ENCODE peak calls at places on chromosome 3, in seven cellular contexts. H, O, U, R, G, M and C are unnamed samples.

GRCh38 chr3:63753995-63754394 is 65.1 kb upstream of the C3orf49 start:
- DNase-seq in H (no peak), U (no peak), O (no peak), M (no peak), R (no peak), G (no peak), C (no peak)

GRCh38 chr3:193656445-193656844 is 63.4 kb downstream of the OPA1 start:
- DNase-seq in G (no peak), R (no peak), O (no peak), U (no peak), M (no peak), H (peak), C (no peak)

GRCh38 chr3:67094769-67095168 is 96.7 kb downstream of the KBTBD8 start:
- DNase-seq in M (no peak), H (no peak), G (no peak), O (no peak), R (no peak), U (no peak), C (no peak)

GRCh38 chr3:118636841-118637240 is 397.8 kb downstream of the IGSF11 start:
- DNase-seq in H (peak), G (no peak), U (no peak), M (peak), R (no peak), O (no peak), C (no peak)

GRCh38 chr3:136657526-136657925 is 94.7 kb downstream of the STAG1 start:
- DNase-seq in M (no peak), G (no peak), U (no peak), H (no peak), R (no peak), O (no peak), C (no peak)

GRCh38 chr3:171415070-171415469 is 45.1 kb downstream of the TNIK start:
- DNase-seq in R (no peak), O (no peak), H (no peak), G (no peak), U (no peak), M (no peak), C (no peak)

GRCh38 chr3:14397940-14398800 is 4.2 kb upstream of the SLC6A6 start:
- DNase-seq in H (no peak), M (no peak), R (no peak), U (no peak), O (no peak), G (no peak), C (no peak)

GRCh38 chr3:107264888-107265287 is 112.4 kb upstream of the CCDC54 start:
- DNase-seq in G (no peak), O (no peak), R (no peak), M (no peak), H (no peak), U (no peak), C (no peak)

GRCh38 chr3:172680684-172681083 is 30.2 kb downstream of the NCEH1 start:
- DNase-seq in U (no peak), G (no peak), H (peak), O (no peak), M (no peak), R (no peak), C (peak)

GRCh38 chr3:122629763-122630162 is 50.9 kb upstream of the PARP14 start:
- DNase-seq in H (no peak), R (no peak), O (no peak), G (no peak), M (no peak), U (no peak), C (no peak)

GRCh38 chr3:47897954-47898353 is 95.0 kb downstream of the DHX30 start:
- DNase-seq in O (no peak), U (no peak), M (no peak), H (no peak), R (no peak), G (no peak), C (no peak)

GRCh38 chr3:196399485-196399945 is 32.7 kb downstream of the UBXN7 start:
- DNase-seq in R (no peak), U (no peak), O (no peak), G (no peak), H (peak), M (peak), C (no peak)

GRCh38 chr3:156834962-156835535 is 8.9 kb downstream of the LEKR1 start:
- DNase-seq in R (no peak), U (no peak), O (no peak), M (no peak), H (no peak), G (no peak), C (no peak)

GRCh38 chr3:128323206-128324081 is 143.2 kb downstream of the DNAJB8 start:
- DNase-seq in U (peak), H (no peak), M (no peak), G (no peak), R (no peak), O (no peak), C (peak)

GRCh38 chr3:47394140-47394855 is 13.5 kb downstream of the PTPN23 start:
- DNase-seq in H (no peak), G (no peak), R (no peak), M (no peak), O (peak), U (no peak), C (peak)

GRCh38 chr3:130746296-130747039 is at the start of gene PIK3R4:
- DNase-seq in G (peak), H (peak), U (peak), M (peak), O (peak), R (peak), C (peak)

GRCh38 chr3:155192957-155193746 is 100.3 kb downstream of the STRIT1 start:
- DNase-seq in U (no peak), H (no peak), O (no peak), G (no peak), R (no peak), M (no peak), C (no peak)

GRCh38 chr3:149371001-149371722 is 6.3 kb downstream of the TM4SF1 start:
- DNase-seq in G (no peak), O (no peak), H (no peak), U (no peak), M (peak), R (no peak), C (no peak)

GRCh38 chr3:79551997-79552396 is 215.8 kb downstream of the ROBO1 start:
- DNase-seq in M (peak), G (no peak), U (no peak), H (no peak), R (no peak), O (no peak), C (no peak)

GRCh38 chr3:160129459-160130061 is 95.7 kb upstream of the C3orf80 start:
- DNase-seq in G (no peak), R (no peak), H (no peak), M (peak), U (no peak), O (no peak), C (peak)

GRCh38 chr3:112132975-112133448 is at the start of gene GCSAM:
- DNase-seq in G (no peak), M (no peak), U (peak), H (no peak), O (peak), R (no peak), C (peak)

GRCh38 chr3:159765025-159765859 is 223.4 kb upstream of the IL12A start:
- DNase-seq in O (peak), H (no peak), M (peak), R (peak), U (peak), G (peak), C (peak)

GRCh38 chr3:18207232-18207631 is 217.9 kb downstream of the SATB1 start:
- DNase-seq in R (no peak), H (no peak), U (no peak), O (no peak), G (no peak), M (no peak), C (no peak)

GRCh38 chr3:136750922-136751258 is 1.3 kb downstream of the STAG1 start:
- DNase-seq in U (no peak), R (no peak), H (no peak), O (no peak), G (no peak), M (no peak), C (no peak)

GRCh38 chr3:115588201-115588600 is 35.1 kb upstream of the GAP43 start:
- DNase-seq in U (no peak), R (no peak), H (no peak), G (no peak), O (no peak), M (no peak), C (no peak)

GRCh38 chr3:56190906-56191305 is 277.4 kb downstream of the ERC2 start:
- DNase-seq in O (no peak), G (no peak), R (no peak), U (no peak), H (no peak), M (no peak), C (no peak)

GRCh38 chr3:52845157-52845556 is 10.3 kb upstream of the MUSTN1 start:
- DNase-seq in R (peak), O (peak), M (no peak), H (no peak), G (no peak), U (no peak), C (peak)

GRCh38 chr3:5321941-5322340 is 134.4 kb downstream of the EDEM1 start:
- DNase-seq in G (no peak), O (no peak), H (no peak), U (no peak), M (peak), R (no peak), C (no peak)

GRCh38 chr3:187044206-187044605 is 95.1 kb downstream of the RPL39L start:
- DNase-seq in H (no peak), U (no peak), R (no peak), M (no peak), G (no peak), O (no peak), C (no peak)

GRCh38 chr3:78204977-78205376 is 1165.1 kb downstream of the ROBO2 start:
- DNase-seq in M (no peak), H (no peak), G (peak), R (no peak), U (no peak), O (peak), C (no peak)

GRCh38 chr3:23202203-23202920 is 765 bp upstream of the UBE2E2 start:
- DNase-seq in H (peak), O (no peak), U (peak), R (no peak), G (no peak), M (peak), C (peak)

GRCh38 chr3:193977622-193978021 is 158.3 kb upstream of the HES1 start:
- DNase-seq in M (no peak), G (no peak), O (no peak), H (no peak), U (no peak), R (no peak), C (no peak)

GRCh38 chr3:59919581-59919980 is 869.8 kb upstream of the CFAP20DC start:
- DNase-seq in O (no peak), U (no peak), R (no peak), G (no peak), M (no peak), H (no peak), C (no peak)

GRCh38 chr3:42769477-42770131 is 3.4 kb downstream of the CCDC13 start:
- DNase-seq in R (no peak), U (no peak), H (no peak), M (no peak), G (no peak), O (no peak), C (no peak)

GRCh38 chr3:42771271-42771670 is 1.8 kb downstream of the CCDC13 start:
- DNase-seq in O (no peak), R (no peak), G (no peak), M (no peak), U (no peak), H (no peak), C (no peak)

GRCh38 chr3:42778644-42779043 is 5.6 kb upstream of the CCDC13 start:
- DNase-seq in M (no peak), U (no peak), G (no peak), R (peak), H (no peak), O (no peak), C (peak)

GRCh38 chr3:42773409-42773751 is 327 bp upstream of the CCDC13 start:
- DNase-seq in G (no peak), H (no peak), U (no peak), M (no peak), O (no peak), R (no peak), C (no peak)

DNA sequence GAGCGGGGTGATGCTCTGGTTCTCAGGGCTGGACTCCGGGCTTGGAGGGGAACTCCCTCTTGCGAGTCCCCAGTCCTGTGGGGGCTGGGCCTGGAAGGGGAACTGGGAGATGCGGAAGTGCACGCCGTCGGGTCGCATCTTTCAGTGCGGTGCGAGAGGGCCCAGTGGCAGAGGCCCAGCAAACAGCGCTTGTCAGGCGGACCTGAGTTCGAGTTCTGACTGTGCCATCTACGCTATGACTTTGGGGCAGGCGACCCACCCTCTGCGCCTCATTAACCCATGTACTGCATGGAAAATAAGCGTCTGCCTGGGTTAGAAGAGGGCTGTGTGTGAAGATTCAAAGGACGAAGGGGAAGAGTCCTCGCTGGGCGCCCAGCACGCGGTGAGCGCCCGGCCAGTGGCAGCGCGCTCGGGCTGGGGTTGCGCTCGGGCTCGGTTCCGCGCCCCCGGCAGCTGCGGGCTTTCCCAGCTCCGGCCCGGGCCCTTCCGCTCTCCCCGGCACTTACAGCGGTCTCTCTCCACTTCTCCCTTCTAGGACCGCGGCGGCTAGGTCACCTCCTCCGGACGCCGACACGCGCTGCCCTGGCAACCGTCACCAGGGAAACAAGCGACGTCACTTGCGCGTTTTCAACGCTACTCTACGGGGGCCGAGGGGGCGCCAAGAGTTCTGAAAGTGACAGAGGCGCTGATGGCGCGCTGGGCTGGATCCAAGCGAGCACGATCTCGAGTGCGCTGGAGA is at the start of gene CCDC13:
- DNase-seq in M (peak), R (peak), O (peak), U (peak), H (peak), G (peak), C (peak)
- TF ChIP-seq POLR2A in M (no peak), R (no peak), O (no peak), U (no peak), H (no peak), G (no peak), C (no peak)

GRCh38 chr3:141442421-141442820 is 44.4 kb upstream of the RASA2 start:
- DNase-seq in H (no peak), G (no peak), O (no peak), R (no peak), U (no peak), M (no peak), C (no peak)

GRCh38 chr3:141442914-141443313 is 43.9 kb upstream of the RASA2 start:
- DNase-seq in R (no peak), U (no peak), G (no peak), M (no peak), H (no peak), O (no peak), C (no peak)

GRCh38 chr3:141439589-141439988 is 47.2 kb upstream of the RASA2 start:
- DNase-seq in R (no peak), M (no peak), O (no peak), H (no peak), U (no peak), G (no peak), C (no peak)

GRCh38 chr3:141440942-141441341 is 45.9 kb upstream of the RASA2 start:
- DNase-seq in U (no peak), R (no peak), G (no peak), H (no peak), O (no peak), M (no peak), C (no peak)

DNA sequence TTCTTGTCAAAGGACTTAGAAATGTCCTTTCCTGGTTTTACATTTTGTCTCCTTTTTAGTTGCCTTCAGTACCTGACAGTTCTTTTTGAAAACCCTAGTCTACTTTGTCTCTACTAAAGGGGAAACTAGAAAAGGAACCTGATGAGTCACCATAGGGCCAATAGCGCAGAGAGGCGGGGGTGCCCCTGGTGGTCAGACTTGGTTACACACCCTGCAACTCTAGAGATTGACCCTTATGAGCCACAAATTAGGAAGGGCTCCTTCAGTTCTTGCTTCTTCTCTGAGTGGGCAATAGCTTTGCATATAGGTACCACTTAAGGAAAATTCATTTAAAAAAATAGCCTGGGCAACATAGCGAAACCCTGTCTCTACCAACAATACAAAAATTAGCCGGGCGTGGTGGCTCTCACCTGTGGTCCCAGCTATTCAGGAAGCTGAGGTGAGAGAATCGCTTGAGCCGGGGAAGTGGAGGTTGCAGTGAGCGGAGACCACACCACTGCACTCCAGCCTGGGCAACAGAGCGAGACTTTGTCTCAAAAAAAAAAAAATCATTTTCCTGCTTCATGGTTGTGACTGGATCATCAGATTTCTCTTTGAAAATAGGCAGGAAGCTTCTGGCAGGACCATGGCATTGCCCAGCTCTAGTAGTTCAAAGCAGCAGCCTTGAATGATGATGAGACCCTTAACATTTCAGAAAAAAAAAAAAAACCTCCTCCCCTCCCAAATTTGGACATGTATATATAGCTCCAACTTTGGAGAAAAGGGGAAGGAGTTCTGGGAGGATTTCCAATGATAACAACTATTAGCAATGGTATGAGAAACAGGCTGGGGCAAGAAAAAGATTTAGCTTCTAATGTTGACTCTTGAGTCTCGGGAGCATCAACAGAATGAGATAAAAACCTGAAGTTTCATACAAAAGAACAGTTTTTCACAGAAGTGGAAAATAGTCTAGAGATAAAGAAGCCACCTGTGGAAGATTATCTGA is 45.2 kb upstream of the RASA2 start:
- DNase-seq in M (peak), U (no peak), H (peak), G (peak), R (peak), O (peak), C (peak)
- TF ChIP-seq CTCF in M (peak), U (peak), H (peak), G (peak), R (peak), O (peak), C (peak)

DNA sequence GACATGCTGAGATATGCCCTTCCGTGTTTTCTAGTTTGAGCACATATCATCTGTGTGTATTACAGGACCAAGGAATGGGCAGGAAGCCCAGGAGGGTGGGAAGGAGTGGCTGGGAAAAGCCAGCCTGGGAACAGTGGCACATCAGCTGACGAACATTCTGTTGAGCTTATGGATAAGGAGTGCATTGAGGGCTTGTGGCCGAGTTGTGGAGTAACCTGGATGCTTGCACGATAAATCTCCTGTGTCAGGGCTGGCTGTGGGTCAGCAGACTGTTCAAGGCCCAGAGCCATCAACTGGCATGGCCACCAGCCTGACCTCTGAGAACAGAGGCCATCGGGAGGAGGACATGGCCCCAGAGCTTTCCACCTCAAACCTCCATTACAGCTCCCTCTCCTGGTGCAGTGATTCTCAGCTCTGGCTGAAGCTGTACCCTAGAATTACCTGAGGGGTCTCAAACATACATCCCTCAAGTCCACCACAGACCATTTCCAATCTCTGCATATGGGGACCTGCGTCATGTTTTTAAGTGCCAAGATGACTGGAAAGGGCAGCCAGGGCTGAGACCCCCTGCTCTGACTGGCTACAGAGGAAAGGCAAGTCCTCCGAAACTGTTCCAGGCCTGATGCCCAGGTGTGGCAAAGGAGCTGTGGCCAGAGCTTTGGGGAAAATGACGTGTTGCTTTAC is 4.8 kb upstream of the VILL start:
- DNase-seq in O (no peak), G (no peak), H (no peak), U (peak), R (no peak), M (no peak), C (no peak)
- TF ChIP-seq POLR2A in O (no peak), G (no peak), H (no peak), U (no peak), R (no peak), M (no peak), C (no peak)

GRCh38 chr3:167203062-167203461 is 177.0 kb downstream of the ZBBX start:
- DNase-seq in G (no peak), H (no peak), R (no peak), O (no peak), M (no peak), U (no peak), C (no peak)

DNA sequence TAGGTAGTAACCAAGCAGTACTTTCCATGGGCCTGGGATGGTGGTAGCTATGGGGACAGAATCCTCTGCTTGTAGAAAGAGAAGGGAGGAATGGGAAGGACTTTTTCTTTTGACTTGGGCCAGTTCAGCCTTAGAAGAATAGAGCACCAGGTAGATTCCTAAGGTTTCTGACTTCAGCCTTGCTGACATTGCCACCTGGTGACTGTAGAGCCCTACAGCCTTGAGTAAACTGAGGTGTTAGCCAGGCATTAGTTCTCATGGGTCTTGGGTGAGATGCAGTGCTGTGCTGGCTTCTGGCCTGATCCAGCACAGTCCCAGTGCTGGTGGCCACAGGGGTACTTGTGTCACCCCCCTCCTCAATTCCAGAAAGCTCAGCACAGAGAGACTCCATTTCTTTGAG is 171.1 kb downstream of the ZBBX start:
- DNase-seq in G (no peak), O (no peak), H (no peak), M (no peak), U (no peak), R (no peak), C (no peak)
- TF ChIP-seq CTCF in G (no peak), O (no peak), H (no peak), M (no peak), U (no peak), R (no peak), C (no peak)